ENCODE peak calls at places on chromosomes 3 and 15, in seven cellular contexts. D is SK-N-SH, I is heart right ventricle, N is left ventricle myocardium inferior, M is pancreas, B is right lobe of liver, C is H1. U is an unnamed sample.

GRCh38 chr15:99174567-99174966 is 69.7 kb downstream of the SYNM start:
- DNase-seq in D (no peak), I (peak; percentile 28), N (peak; percentile 37), M (no peak), B (no peak), C (no peak), U (no peak)

GRCh38 chr3:31735667-31736066 is 202.9 kb downstream of the STT3B start:
- DNase-seq in D (no peak), I (no peak), N (no peak), M (no peak), B (no peak), C (no peak), U (no peak)

GRCh38 chr3:161233557-161233956 is 12.4 kb downstream of the NMD3 start:
- DNase-seq in D (no peak), I (no peak), N (no peak), M (no peak), B (no peak), C (no peak), U (no peak)

GRCh38 chr3:188165596-188165995 is 11.6 kb downstream of the LPP start:
- DNase-seq in D (no peak), I (no peak), N (no peak), M (no peak), B (no peak), C (peak; percentile 38), U (no peak)

GRCh38 chr3:124313621-124314020 is 321.7 kb upstream of the ROPN1 start:
- DNase-seq in D (no peak), I (no peak), N (no peak), M (no peak), B (no peak), C (no peak), U (no peak)

GRCh38 chr3:151816091-151816604 is 2.2 kb downstream of the AADAC start:
- DNase-seq in D (no peak), I (no peak), N (no peak), M (no peak), B (peak; percentile 23), C (no peak), U (no peak)

GRCh38 chr3:52053307-52054304 is 2.8 kb downstream of the DUSP7 start:
- DNase-seq in D (no peak), I (no peak), N (no peak), M (no peak), B (no peak), C (no peak), U (no peak)

GRCh38 chr3:113261996-113262665 is 50.8 kb downstream of the BOC start:
- DNase-seq in D (no peak), I (no peak), N (no peak), M (no peak), B (no peak), C (no peak), U (no peak)

GRCh38 chr3:135917076-135917475 is 48.5 kb upstream of the PPP2R3A start:
- DNase-seq in D (no peak), I (no peak), N (no peak), M (no peak), B (no peak), C (no peak), U (no peak)

GRCh38 chr3:56303508-56303907 is 164.8 kb downstream of the ERC2 start:
- DNase-seq in D (peak; percentile 54), I (no peak), N (no peak), M (no peak), B (no peak), C (peak; percentile 61), U (no peak)

GRCh38 chr3:149657458-149657795 is 398 bp downstream of the WWTR1 start:
- DNase-seq in D (no peak), I (no peak), N (peak; percentile 40), M (no peak), B (no peak), C (no peak), U (peak; percentile 81)

GRCh38 chr3:112974894-112975293 is at the start of gene CD200R1:
- DNase-seq in D (no peak), I (no peak), N (no peak), M (no peak), B (no peak), C (no peak), U (no peak)

GRCh38 chr3:159852821-159853505 is 135.7 kb upstream of the IL12A start:
- DNase-seq in D (no peak), I (peak; percentile 76), N (peak; percentile 80), M (peak; percentile 12), B (peak; percentile 34), C (no peak), U (peak; percentile 72)

GRCh38 chr15:101501703-101502373 is 12.3 kb upstream of the PCSK6 start:
- DNase-seq in D (peak; percentile 84), I (no peak), N (no peak), M (no peak), B (no peak), C (peak; percentile 81), U (peak; percentile 59)

GRCh38 chr3:16211176-16211904 is 36.9 kb downstream of the GALNT15 start:
- DNase-seq in D (no peak), I (no peak), N (no peak), M (no peak), B (no peak), C (no peak), U (no peak)

GRCh38 chr3:48656841-48657281 is 5.8 kb downstream of the CELSR3 start:
- DNase-seq in D (no peak), I (no peak), N (no peak), M (no peak), B (no peak), C (no peak), U (no peak)

GRCh38 chr15:66497502-66498455 is at the start of gene SNAPC5:
- DNase-seq in D (peak; percentile 93), I (peak; percentile 97), N (peak; percentile 97), M (peak; percentile 96), B (peak; percentile 97), C (peak; percentile 100), U (peak; percentile 99)

GRCh38 chr3:20055020-20055775 is 15.0 kb downstream of the KAT2B start:
- DNase-seq in D (peak; percentile 23), I (no peak), N (no peak), M (no peak), B (no peak), C (no peak), U (no peak)

GRCh38 chr3:81451611-81452010 is 309.8 kb downstream of the GBE1 start:
- DNase-seq in D (no peak), I (no peak), N (no peak), M (no peak), B (no peak), C (no peak), U (no peak)

DNA sequence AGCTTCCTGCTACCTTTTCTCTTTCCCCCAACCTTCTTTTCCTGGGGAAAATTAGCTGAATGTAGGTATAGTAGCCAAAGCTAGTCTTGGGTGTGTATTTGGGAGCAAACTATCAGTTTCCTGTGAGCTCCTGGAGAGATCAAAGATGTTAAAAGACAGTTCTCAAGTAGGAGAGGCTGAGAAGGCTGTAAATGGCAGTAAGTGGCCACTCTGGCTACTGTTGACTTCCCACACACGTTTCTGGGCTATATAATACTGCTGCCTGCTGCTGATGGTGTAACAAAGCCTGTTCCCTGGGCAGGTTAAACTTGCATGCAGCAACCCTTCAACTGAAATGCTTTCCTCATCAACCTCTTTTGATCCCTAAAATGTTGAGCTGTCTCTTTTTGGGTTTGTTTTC is 27.6 kb downstream of the ARID3B start:
- DNase-seq in D (no peak), I (no peak), N (no peak), M (no peak), B (no peak), C (no peak), U (no peak)
- H3K27ac ChIP-seq in D (no peak overlapping the region), I (no peak overlapping the region), N (no peak overlapping the region), M (no peak overlapping the region), B (no peak overlapping the region), C (no peak overlapping the region), U (peak overlapping the region; percentile 11)

DNA sequence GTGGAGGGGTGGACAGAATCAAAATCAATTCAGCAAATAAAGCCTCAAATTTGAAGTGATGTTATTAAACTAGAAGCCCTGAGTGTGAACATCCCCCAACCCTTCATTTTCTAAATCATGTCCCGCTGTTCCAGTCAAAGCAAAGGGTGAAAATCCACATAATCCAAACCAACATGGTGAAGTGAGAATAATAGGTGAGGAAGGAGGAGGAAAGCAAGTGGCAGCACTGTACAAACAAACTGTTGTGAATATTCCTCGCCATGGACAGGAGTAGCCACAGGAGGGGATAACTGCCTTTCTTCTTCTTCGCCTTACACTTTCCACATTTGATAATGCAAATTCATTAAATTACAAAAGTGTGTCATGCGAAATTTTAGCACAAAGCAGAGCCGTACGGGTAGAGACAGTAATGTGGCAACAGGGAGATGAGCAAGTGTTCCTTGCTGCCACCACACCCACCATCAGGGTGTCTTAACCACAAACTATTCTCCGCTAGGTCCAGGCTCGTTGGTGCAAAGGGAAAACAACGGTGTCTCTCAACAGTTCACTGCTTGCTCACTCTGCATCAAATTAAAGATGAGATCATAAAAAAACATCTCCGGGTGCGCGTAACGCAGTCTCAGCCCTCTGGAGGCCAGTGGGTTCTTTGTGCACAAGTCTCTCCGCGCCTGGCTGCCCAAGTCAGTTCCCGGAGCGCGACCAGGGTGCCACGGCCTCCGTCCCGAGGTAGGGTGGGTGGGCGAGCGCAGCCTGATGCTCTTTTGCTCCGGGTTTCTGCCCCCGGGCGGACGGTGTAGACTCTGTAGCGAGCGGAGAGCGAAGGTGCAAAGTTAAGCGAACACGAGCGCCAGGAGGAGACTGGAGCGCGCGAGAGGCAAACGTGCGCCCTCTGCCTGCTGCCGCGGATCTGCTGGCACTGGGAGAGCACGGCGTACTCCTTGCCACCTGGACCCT is 6.7 kb downstream of the EPHA3 start:
- DNase-seq in D (peak; percentile 37), I (peak; percentile 72), N (peak; percentile 70), M (peak; percentile 62), B (peak; percentile 57), C (peak; percentile 88), U (peak; percentile 65)
- TF ChIP-seq CTCF in D (peak; percentile 62), I (peak; percentile 61), N (peak; percentile 80), M (peak; percentile 48), B (peak; percentile 55), C (peak; percentile 94), U (no peak)

GRCh38 chr3:98764692-98765002 is 1.5 kb downstream of the ST3GAL6 start:
- DNase-seq in D (no peak), I (no peak), N (no peak), M (no peak), B (no peak), C (no peak), U (no peak)

GRCh38 chr3:98759629-98760028 is 3.5 kb upstream of the ST3GAL6 start:
- DNase-seq in D (no peak), I (no peak), N (no peak), M (no peak), B (no peak), C (no peak), U (no peak)

GRCh38 chr3:98763814-98764691 is 913 bp downstream of the ST3GAL6 start:
- DNase-seq in D (no peak), I (no peak), N (no peak), M (no peak), B (no peak), C (no peak), U (no peak)

GRCh38 chr3:98763076-98763475 is at the start of gene ST3GAL6:
- DNase-seq in D (peak; percentile 40), I (no peak), N (no peak), M (no peak), B (peak; percentile 48), C (no peak), U (no peak)

GRCh38 chr3:98761656-98762229 is 1.4 kb upstream of the ST3GAL6 start:
- DNase-seq in D (peak; percentile 25), I (no peak), N (no peak), M (no peak), B (no peak), C (no peak), U (no peak)
- H3K4me3 ChIP-seq in D (no peak overlapping the region), I (peak overlapping the region; percentile 8), N (no peak overlapping the region), M (no peak overlapping the region), B (no peak overlapping the region), C (no peak overlapping the region), U (no peak overlapping the region)

GRCh38 chr3:175308105-175308504 is 449.0 kb downstream of the NAALADL2 start:
- DNase-seq in D (no peak), I (no peak), N (no peak), M (no peak), B (no peak), C (no peak), U (no peak)
- H3K27ac ChIP-seq in D (no peak overlapping the region), I (no peak overlapping the region), N (no peak overlapping the region), M (no peak overlapping the region), B (peak overlapping the region; percentile 77), C (no peak overlapping the region), U (no peak overlapping the region)